ENCODE peak calls at places on chromosomes 11 and 22, in nine cellular contexts. Q, O, J, M, U, E, T, B and X are unnamed samples.

GRCh38 chr22:19398206-19398605 is 33.3 kb downstream of the HIRA start:
- DNase-seq in E (no peak), T (no peak), O (no peak), B (no peak), Q (no peak), M (peak), J (no peak), U (no peak), X (peak)

GRCh38 chr22:35539910-35540599 is 576 bp upstream of the RASD2 start:
- DNase-seq in U (peak), J (peak), E (peak), T (peak), Q (peak), B (no peak), M (peak), O (no peak), X (peak)

GRCh38 chr11:40491341-40491740 is 968.1 kb downstream of the LRRC4C start:
- DNase-seq in O (no peak), J (no peak), U (no peak), E (no peak), Q (no peak), T (no peak), M (no peak), B (no peak), X (no peak)

GRCh38 chr11:33449798-33450197 is 192.6 kb downstream of the HIPK3 start:
- DNase-seq in U (no peak), B (peak), E (no peak), T (no peak), M (peak), O (peak), J (no peak), Q (peak), X (peak)

GRCh38 chr11:6633422-6634408 is 14.5 kb upstream of the TPP1 start:
- DNase-seq in Q (no peak), M (no peak), B (no peak), U (no peak), T (no peak), E (no peak), J (peak), O (no peak), X (no peak)

GRCh38 chr11:32447252-32447651 is 11.9 kb upstream of the WT1 start:
- DNase-seq in E (no peak), M (no peak), U (no peak), J (no peak), O (no peak), B (no peak), Q (no peak), T (no peak), X (no peak)

GRCh38 chr11:26710489-26710888 is 11.4 kb downstream of the SLC5A12 start:
- DNase-seq in B (no peak), J (no peak), U (no peak), Q (no peak), M (no peak), E (no peak), O (no peak), T (no peak), X (peak)

GRCh38 chr11:87263979-87264378 is 226.2 kb downstream of the TMEM135 start:
- DNase-seq in E (no peak), M (no peak), Q (peak), U (no peak), B (no peak), J (no peak), T (no peak), O (no peak), X (no peak)

GRCh38 chr11:68890490-68891231 is 13.0 kb downstream of the MRPL21 start:
- DNase-seq in T (no peak), M (peak), O (peak), J (peak), U (peak), B (peak), E (peak), Q (peak), X (peak)

GRCh38 chr22:29155966-29156365 is 49.7 kb upstream of the EMID1 start:
- DNase-seq in Q (no peak), E (no peak), T (no peak), M (no peak), O (no peak), B (no peak), J (no peak), U (no peak), X (no peak)

GRCh38 chr22:25759825-25760231 is 17.8 kb downstream of the MYO18B start:
- DNase-seq in U (no peak), B (peak), J (no peak), M (peak), O (peak), Q (peak), T (no peak), E (no peak), X (no peak)

GRCh38 chr11:365831-366230 is 3.5 kb upstream of the B4GALNT4 start:
- DNase-seq in M (no peak), Q (no peak), U (no peak), J (no peak), E (no peak), O (no peak), T (no peak), B (no peak), X (no peak)

GRCh38 chr11:90556612-90557011 is 333.8 kb upstream of the CHORDC1 start:
- DNase-seq in J (no peak), T (peak), O (no peak), U (no peak), E (no peak), M (no peak), B (no peak), Q (no peak), X (no peak)

GRCh38 chr11:17602105-17603001 is 55.3 kb downstream of the OTOG start:
- DNase-seq in M (no peak), E (no peak), U (no peak), J (no peak), O (no peak), Q (no peak), B (no peak), T (no peak), X (no peak)

GRCh38 chr22:50009765-50010675 is 2.5 kb downstream of the IL17REL start:
- DNase-seq in E (no peak), J (peak), B (no peak), U (peak), T (no peak), O (no peak), M (no peak), Q (no peak), X (no peak)

GRCh38 chr11:2182075-2182474 is 10.5 kb upstream of the TH start:
- DNase-seq in U (no peak), O (no peak), M (no peak), J (no peak), E (no peak), B (no peak), T (no peak), Q (no peak), X (no peak)

GRCh38 chr11:2678396-2678795 is 21.4 kb downstream of the KCNQ1OT1 start:
- DNase-seq in Q (no peak), J (no peak), B (no peak), M (no peak), T (no peak), O (no peak), U (no peak), E (no peak), X (no peak)

GRCh38 chr11:35919244-35919643 is 24.6 kb upstream of the LDLRAD3 start:
- DNase-seq in E (peak), Q (no peak), O (peak), J (no peak), U (no peak), T (peak), M (no peak), B (no peak), X (peak)

GRCh38 chr22:44646141-44646540 is 55.9 kb upstream of the PRR5 start:
- DNase-seq in Q (no peak), J (no peak), E (no peak), T (no peak), M (no peak), U (peak), O (no peak), B (no peak), X (no peak)

GRCh38 chr11:72578991-72579815 is 95.0 kb downstream of the PDE2A start:
- DNase-seq in M (no peak), T (no peak), J (no peak), E (no peak), O (no peak), Q (no peak), U (peak), B (no peak), X (no peak)

GRCh38 chr11:56693428-56693827 is 5.5 kb upstream of the OR9G1 start:
- DNase-seq in U (no peak), E (no peak), Q (no peak), O (no peak), M (no peak), T (no peak), B (no peak), J (no peak), X (no peak)

GRCh38 chr11:64858467-64859401 is 14.3 kb upstream of the CDC42BPG start:
- DNase-seq in B (no peak), T (no peak), J (peak), O (no peak), M (no peak), E (no peak), U (no peak), Q (no peak), X (no peak)

GRCh38 chr22:37202706-37203105 is 9.6 kb downstream of the SSTR3 start:
- DNase-seq in Q (no peak), B (no peak), O (no peak), E (no peak), J (no peak), M (no peak), U (peak), T (no peak), X (no peak)

GRCh38 chr11:107473797-107474196 is 16.2 kb upstream of the CWF19L2 start:
- DNase-seq in O (peak), U (no peak), B (no peak), Q (no peak), M (no peak), E (no peak), T (no peak), J (no peak), X (no peak)

GRCh38 chr11:77072851-77073327 is 6.1 kb downstream of the CAPN5 start:
- DNase-seq in B (no peak), U (no peak), Q (no peak), J (no peak), M (no peak), E (no peak), O (no peak), T (no peak), X (no peak)

GRCh38 chr11:132158091-132158490 is 787.7 kb downstream of the NTM start:
- DNase-seq in M (peak), B (no peak), U (no peak), J (no peak), O (peak), T (peak), Q (peak), E (no peak), X (peak)

GRCh38 chr22:42939941-42940653 is 74.9 kb downstream of the PACSIN2 start:
- DNase-seq in U (peak), E (no peak), O (peak), J (no peak), Q (peak), B (peak), M (peak), T (peak), X (peak)

GRCh38 chr11:742571-743201 is 4.6 kb upstream of the TALDO1 start:
- DNase-seq in J (no peak), M (no peak), Q (no peak), U (no peak), T (no peak), E (no peak), O (no peak), B (no peak), X (no peak)

GRCh38 chr11:8389034-8389996 is 125.6 kb upstream of the LMO1 start:
- DNase-seq in O (no peak), M (no peak), Q (no peak), U (no peak), B (no peak), T (no peak), J (no peak), E (peak), X (peak)

GRCh38 chr11:35040221-35040942 is 98.6 kb upstream of the CD44 start:
- DNase-seq in Q (peak), O (peak), U (no peak), B (peak), E (no peak), M (peak), J (no peak), T (no peak), X (no peak)

GRCh38 chr11:110373061-110373702 is 56.6 kb upstream of the FDX1 start:
- DNase-seq in T (no peak), Q (peak), J (no peak), U (no peak), E (no peak), B (no peak), O (peak), M (peak), X (peak)